ENCODE peak calls at places on chromosomes 11 and 22, in ten cellular contexts. J is vagina, N is A549, Y is gastrocnemius medialis, R is IMR-90, F is endothelial cell of umbilical vein, B is testis, P is GM12891, I is stomach, M is suprapubic skin. L is an unnamed sample.

GRCh38 chr11:66800720-66801428 is 42.4 kb upstream of the RCE1 start:
- DNase-seq in J (no peak), N (no peak), Y (no peak), R (no peak), F (no peak), B (no peak), P (peak; percentile 1), I (no peak), M (no peak), L (no peak)

GRCh38 chr11:108891143-108891542 is 226.3 kb downstream of the DDX10 start:
- DNase-seq in J (no peak), N (no peak), Y (no peak), R (no peak), F (no peak), B (no peak), P (no peak), I (no peak), M (no peak), L (no peak)

GRCh38 chr11:61021661-61022212 is 50.3 kb downstream of the CD6 start:
- DNase-seq in J (no peak), N (no peak), Y (no peak), R (no peak), F (no peak), B (peak; percentile 39), P (no peak), I (peak; percentile 91), M (peak; percentile 70), L (no peak)

GRCh38 chr22:50600541-50600940 is at the start of gene MAPK8IP2:
- DNase-seq in J (no peak), N (no peak), Y (no peak), R (no peak), F (no peak), B (peak; percentile 38), P (peak; percentile 52), I (no peak), M (no peak), L (no peak)

GRCh38 chr11:85893378-85893777 is 38.2 kb downstream of the CCDC83 start:
- DNase-seq in J (no peak), N (no peak), Y (no peak), R (no peak), F (no peak), B (no peak), P (no peak), I (no peak), M (no peak), L (no peak)

GRCh38 chr11:32829157-32829679 is 509 bp upstream of the PRRG4 start:
- DNase-seq in J (no peak), N (no peak), Y (no peak), R (no peak), F (peak; percentile 31), B (no peak), P (no peak), I (no peak), M (no peak), L (no peak)

GRCh38 chr22:28181332-28181731 is 262.3 kb upstream of the PITPNB start:
- DNase-seq in J (no peak), N (no peak), Y (no peak), R (peak; percentile 8), F (peak; percentile 26), B (no peak), P (no peak), I (no peak), M (no peak), L (no peak)

GRCh38 chr11:24793479-24793878 is 296.6 kb downstream of the LUZP2 start:
- DNase-seq in J (no peak), N (no peak), Y (no peak), R (peak; percentile 61), F (no peak), B (no peak), P (no peak), I (no peak), M (no peak), L (no peak)

DNA sequence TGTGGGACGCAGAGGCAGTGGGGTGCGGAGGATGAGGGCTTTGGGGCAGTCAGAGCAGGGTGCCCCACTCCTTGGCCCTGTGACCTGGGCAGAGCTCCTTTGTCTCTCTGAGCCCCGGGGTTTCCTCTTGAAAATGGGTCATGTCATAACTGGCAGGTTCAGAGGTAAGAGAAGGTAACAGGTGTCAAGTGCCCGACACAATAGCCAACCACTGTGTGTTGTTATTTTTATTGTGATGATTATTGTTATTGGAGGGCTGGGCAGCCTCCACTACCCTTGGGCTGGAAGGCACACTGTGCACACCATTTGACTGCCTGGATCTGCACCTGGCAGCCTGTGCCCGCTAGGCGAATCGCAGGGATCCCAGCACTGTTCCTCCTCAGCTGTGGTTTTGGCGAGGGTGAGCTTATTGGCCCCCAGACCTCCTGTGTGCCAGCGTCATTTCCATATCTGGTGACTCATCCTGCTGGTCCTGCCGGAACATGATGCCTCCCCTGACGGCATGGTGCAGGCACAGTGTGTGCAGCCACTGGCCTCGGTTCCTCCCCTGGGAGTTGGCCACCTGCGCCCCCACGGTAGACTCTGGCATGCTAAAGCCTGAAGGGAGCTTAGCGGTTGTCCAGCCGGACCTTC is 15.4 kb upstream of the SOX10 start:
- DNase-seq in J (no peak), N (peak; percentile 27), Y (peak; percentile 95), R (peak; percentile 61), F (peak; percentile 23), B (no peak), P (no peak), I (no peak), M (no peak), L (no peak)
- TF ChIP-seq POLR2A in J (no peak), N (no peak), Y (peak; percentile 39), R (no peak), F (no peak), B (no peak), P (no peak), I (no peak), M (no peak), L (no peak)

GRCh38 chr22:22939537-22940368 is 52.1 kb downstream of the IGLL5 start:
- DNase-seq in J (no peak), N (no peak), Y (no peak), R (no peak), F (no peak), B (no peak), P (no peak), I (no peak), M (no peak), L (no peak)

GRCh38 chr22:22942511-22943329 is 55.1 kb downstream of the IGLL5 start:
- DNase-seq in J (peak; percentile 64), N (peak; percentile 35), Y (no peak), R (peak; percentile 51), F (peak; percentile 41), B (peak; percentile 85), P (no peak), I (peak; percentile 70), M (peak; percentile 58), L (peak; percentile 64)

GRCh38 chr22:22940961-22941605 is 53.5 kb downstream of the IGLL5 start:
- DNase-seq in J (no peak), N (no peak), Y (no peak), R (no peak), F (no peak), B (no peak), P (no peak), I (peak; percentile 17), M (peak; percentile 36), L (no peak)

GRCh38 chr22:22943521-22944267 is 56.1 kb downstream of the IGLL5 start:
- DNase-seq in J (no peak), N (no peak), Y (no peak), R (no peak), F (no peak), B (peak; percentile 11), P (no peak), I (peak; percentile 21), M (peak; percentile 33), L (no peak)

DNA sequence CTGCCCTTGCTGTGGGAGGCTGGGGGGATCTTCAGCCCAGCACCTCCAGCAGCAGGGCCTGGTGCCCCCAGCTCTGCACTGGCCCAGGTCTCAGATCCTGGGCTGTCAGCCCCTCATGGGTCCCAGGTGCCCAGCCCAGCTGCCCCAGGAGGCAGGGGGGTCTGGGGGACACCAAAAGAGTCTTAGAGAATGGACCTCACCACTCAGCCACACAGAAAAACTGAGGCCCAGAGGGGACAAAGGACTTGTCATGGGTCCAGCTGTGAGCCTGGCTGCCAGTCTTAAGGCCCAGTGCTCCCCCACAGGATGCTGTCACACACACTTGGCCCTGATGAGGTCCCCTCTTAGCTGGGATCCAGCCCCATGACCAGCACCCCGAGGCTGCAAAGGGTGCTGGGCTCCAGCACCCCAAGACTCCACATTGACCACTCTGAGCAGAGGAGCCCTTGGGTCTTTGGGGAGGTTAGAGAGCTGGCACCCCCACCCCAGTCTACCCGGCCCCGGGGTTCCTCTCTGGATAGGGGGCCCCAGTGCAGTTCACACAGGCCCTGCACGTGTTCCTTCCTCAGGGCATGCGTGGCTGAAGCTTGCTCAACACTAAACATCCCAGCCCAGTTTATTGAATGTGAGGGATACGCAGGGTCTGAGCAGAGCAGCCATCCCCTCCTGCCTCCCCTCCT is 54.4 kb downstream of the IGLL5 start:
- DNase-seq in J (no peak), N (no peak), Y (no peak), R (no peak), F (no peak), B (peak; percentile 6), P (no peak), I (peak; percentile 19), M (peak; percentile 51), L (no peak)
- TF ChIP-seq POLR2A in J (no peak), N (no peak), Y (no peak), R (no peak), F (no peak), B (no peak), P (no peak), I (no peak), M (no peak), L (no peak)

GRCh38 chr11:95790933-95791247 is 592 bp downstream of the CEP57 start:
- DNase-seq in J (peak; percentile 91), N (peak; percentile 10), Y (peak; percentile 53), R (peak; percentile 64), F (peak; percentile 60), B (peak; percentile 83), P (no peak), I (peak; percentile 71), M (peak; percentile 85), L (peak; percentile 87)
- TF ChIP-seq POLR2A in J (no peak), N (no peak), Y (no peak), R (no peak), F (no peak), B (no peak), P (no peak), I (no peak), M (no peak), L (no peak)

GRCh38 chr11:5684627-5685362 is at the start of gene TRIM5:
- DNase-seq in J (peak; percentile 97), N (peak; percentile 97), Y (peak; percentile 74), R (peak; percentile 99), F (peak; percentile 99), B (peak; percentile 94), P (peak; percentile 71), I (peak; percentile 89), M (peak; percentile 93), L (peak; percentile 90)
- TF ChIP-seq POLR2A in J (no peak), N (peak; percentile 54), Y (peak; percentile 27), R (peak; percentile 95), F (peak; percentile 97), B (peak; percentile 55), P (peak; percentile 70), I (no peak), M (no peak), L (peak; percentile 76)